ENCODE peak calls at places on chromosomes 3 and 15, in six cellular contexts. Z, W, E, G, T and B are unnamed samples.

GRCh38 chr3:113660901-113661300 is 35.5 kb downstream of the USF3 start:
- DNase-seq in Z (no peak), W (peak; percentile 59), E (no peak), G (no peak), T (no peak), B (no peak)

GRCh38 chr15:90002428-90002844 is 1.3 kb downstream of the ZNF710 start:
- DNase-seq in Z (no peak), W (peak; percentile 52), E (peak; percentile 51), G (peak; percentile 43), T (peak; percentile 18), B (no peak)

GRCh38 chr15:99755692-99756409 is 22.6 kb upstream of the LYSMD4 start:
- DNase-seq in Z (no peak), W (peak; percentile 52), E (peak; percentile 30), G (peak; percentile 39), T (no peak), B (no peak)

GRCh38 chr3:128253150-128253549 is 99.9 kb downstream of the EEFSEC start:
- DNase-seq in Z (no peak), W (no peak), E (no peak), G (no peak), T (no peak), B (no peak)

GRCh38 chr3:42657675-42658074 is 4.2 kb downstream of the ZBTB47 start:
- DNase-seq in Z (no peak), W (no peak), E (no peak), G (no peak), T (no peak), B (no peak)

GRCh38 chr15:25242166-25242879 is 196.5 kb downstream of the UBE3A start:
- DNase-seq in Z (peak; percentile 10), W (no peak), E (peak; percentile 2), G (peak; percentile 1), T (no peak), B (peak; percentile 6)

GRCh38 chr3:61602466-61602865 is 41.1 kb downstream of the PTPRG start:
- DNase-seq in Z (no peak), W (no peak), E (no peak), G (no peak), T (no peak), B (no peak)

GRCh38 chr15:40746916-40747418 is 8.1 kb downstream of the RMDN3 start:
- DNase-seq in Z (no peak), W (no peak), E (no peak), G (no peak), T (no peak), B (no peak)

GRCh38 chr3:192494176-192494575 is 233.2 kb downstream of the FGF12 start:
- DNase-seq in Z (no peak), W (no peak), E (no peak), G (no peak), T (no peak), B (no peak)

GRCh38 chr15:89772933-89773583 is 3.1 kb upstream of the MESP2 start:
- DNase-seq in Z (no peak), W (peak; percentile 20), E (no peak), G (no peak), T (no peak), B (no peak)

GRCh38 chr15:38665586-38665985 is 101.0 kb upstream of the RASGRP1 start:
- DNase-seq in Z (no peak), W (no peak), E (no peak), G (no peak), T (no peak), B (no peak)

GRCh38 chr3:64303401-64303800 is 78.1 kb upstream of the PRICKLE2 start:
- DNase-seq in Z (no peak), W (peak; percentile 18), E (no peak), G (no peak), T (no peak), B (no peak)

GRCh38 chr3:31639828-31640227 is 107.1 kb downstream of the STT3B start:
- DNase-seq in Z (no peak), W (no peak), E (no peak), G (no peak), T (no peak), B (no peak)

GRCh38 chr3:82773207-82773606 is 1011.8 kb upstream of the GBE1 start:
- DNase-seq in Z (no peak), W (no peak), E (no peak), G (no peak), T (no peak), B (no peak)

GRCh38 chr15:100259266-100259665 is 82.5 kb downstream of the ADAMTS17 start:
- DNase-seq in Z (no peak), W (no peak), E (no peak), G (no peak), T (no peak), B (no peak)

GRCh38 chr3:46730819-46731218 is 13.2 kb upstream of the PRSS50 start:
- DNase-seq in Z (no peak), W (no peak), E (no peak), G (no peak), T (no peak), B (no peak)

GRCh38 chr3:145678401-145678800 is 482.6 kb downstream of the PLOD2 start:
- DNase-seq in Z (no peak), W (no peak), E (no peak), G (no peak), T (no peak), B (no peak)

GRCh38 chr3:57007513-57008415 is 52.7 kb upstream of the SPATA12 start:
- DNase-seq in Z (peak; percentile 72), W (peak; percentile 92), E (peak; percentile 75), G (no peak), T (no peak), B (peak; percentile 69)

GRCh38 chr3:23320586-23321570 is 117.8 kb downstream of the UBE2E2 start:
- DNase-seq in Z (no peak), W (no peak), E (no peak), G (peak; percentile 81), T (no peak), B (no peak)

GRCh38 chr3:176873261-176873660 is 324.0 kb downstream of the TBL1XR1 start:
- DNase-seq in Z (no peak), W (no peak), E (no peak), G (no peak), T (no peak), B (no peak)

GRCh38 chr3:11080492-11080891 is 73.8 kb upstream of the HRH1 start:
- DNase-seq in Z (no peak), W (no peak), E (no peak), G (no peak), T (no peak), B (no peak)

GRCh38 chr3:123148772-123149171 is 53.0 kb upstream of the SEC22A start:
- DNase-seq in Z (no peak), W (no peak), E (no peak), G (no peak), T (no peak), B (no peak)

GRCh38 chr3:147963711-147964110 is 554.5 kb downstream of the ZIC1 start:
- DNase-seq in Z (no peak), W (no peak), E (no peak), G (no peak), T (no peak), B (no peak)

GRCh38 chr15:44489464-44489863 is 47.5 kb upstream of the EIF3J start:
- DNase-seq in Z (no peak), W (peak; percentile 91), E (no peak), G (no peak), T (no peak), B (no peak)

GRCh38 chr15:55694652-55695150 is 48.3 kb downstream of the PRTG start:
- DNase-seq in Z (no peak), W (peak; percentile 62), E (no peak), G (no peak), T (no peak), B (no peak)

GRCh38 chr3:24470277-24470676 is 24.4 kb downstream of the THRB start:
- DNase-seq in Z (no peak), W (no peak), E (no peak), G (no peak), T (no peak), B (no peak)

GRCh38 chr15:50055333-50056278 is 63.4 kb downstream of the ATP8B4 start:
- DNase-seq in Z (no peak), W (peak; percentile 86), E (no peak), G (no peak), T (no peak), B (peak; percentile 16)

GRCh38 chr3:149781216-149781615 is 11.1 kb downstream of the ANKUB1 start:
- DNase-seq in Z (no peak), W (no peak), E (no peak), G (no peak), T (no peak), B (no peak)

GRCh38 chr15:60916032-60916673 is 312.9 kb downstream of the RORA start:
- DNase-seq in Z (no peak), W (no peak), E (no peak), G (no peak), T (no peak), B (no peak)
- H3K27ac ChIP-seq in Z (no peak overlapping the region), W (no peak overlapping the region), E (no peak overlapping the region), G (no peak overlapping the region), T (no peak overlapping the region), B (no peak overlapping the region)

GRCh38 chr15:93139436-93139835 is 50.4 kb upstream of the RGMA start:
- DNase-seq in Z (no peak), W (no peak), E (no peak), G (no peak), T (no peak), B (no peak)
- H3K4me3 ChIP-seq in Z (no peak overlapping the region), W (no peak overlapping the region), E (no peak overlapping the region), G (no peak overlapping the region), T (no peak overlapping the region), B (no peak overlapping the region)

GRCh38 chr3:124791142-124791541 is 60.9 kb downstream of the UMPS start:
- DNase-seq in Z (no peak), W (peak; percentile 77), E (no peak), G (no peak), T (no peak), B (no peak)

GRCh38 chr3:124796477-124796876 is 66.2 kb downstream of the UMPS start:
- DNase-seq in Z (no peak), W (no peak), E (no peak), G (no peak), T (no peak), B (no peak)

GRCh38 chr3:124793054-124793740 is 62.9 kb downstream of the UMPS start:
- DNase-seq in Z (no peak), W (no peak), E (no peak), G (no peak), T (no peak), B (no peak)

GRCh38 chr3:124791639-124792111 is 61.4 kb downstream of the UMPS start:
- DNase-seq in Z (no peak), W (peak; percentile 99), E (peak; percentile 43), G (no peak), T (no peak), B (no peak)

DNA sequence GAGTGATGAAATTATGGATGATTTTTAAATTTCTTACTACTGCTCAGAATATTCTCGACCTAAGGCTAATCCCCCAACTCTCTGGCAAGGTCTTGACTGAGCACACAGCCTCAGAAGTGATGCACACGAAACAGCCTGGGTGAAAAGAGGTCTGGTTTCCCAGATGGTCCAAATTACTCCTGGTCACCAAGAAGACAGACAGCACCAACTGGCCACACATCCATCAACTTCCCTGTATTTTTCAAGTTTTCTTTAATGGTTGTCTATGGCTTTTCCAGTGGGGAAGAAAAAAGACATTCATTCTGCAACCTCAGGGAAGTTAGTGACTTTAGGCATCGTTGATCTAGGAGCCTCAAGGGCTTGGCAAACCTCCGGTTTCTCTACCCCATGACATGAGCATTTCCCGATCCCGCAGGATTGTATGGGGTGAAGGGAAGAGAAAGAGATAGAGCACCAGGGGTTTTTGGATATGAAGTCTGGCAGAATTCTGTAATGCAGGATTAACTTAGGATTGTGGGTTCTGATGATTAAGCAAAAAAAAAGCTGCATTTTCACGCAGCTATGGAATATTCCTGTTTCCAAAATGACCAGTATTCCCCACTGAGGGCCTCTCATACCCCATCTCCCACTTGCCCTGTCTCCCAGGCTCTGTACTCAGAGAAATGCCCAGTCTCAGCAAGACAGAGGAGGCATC is 62.2 kb downstream of the UMPS start:
- DNase-seq in Z (no peak), W (peak; percentile 47), E (no peak), G (no peak), T (no peak), B (no peak)
- H3K27ac ChIP-seq in Z (peak overlapping the region; percentile 80), W (peak overlapping the region; percentile 85), E (no peak overlapping the region), G (no peak overlapping the region), T (no peak overlapping the region), B (no peak overlapping the region)

GRCh38 chr3:134797080-134797801 is 2.2 kb downstream of the EPHB1 start:
- DNase-seq in Z (no peak), W (no peak), E (no peak), G (no peak), T (no peak), B (no peak)
- H3K4me3 ChIP-seq in Z (peak overlapping the region; percentile 73), W (no peak overlapping the region), E (peak overlapping the region; percentile 44), G (no peak overlapping the region), T (no peak overlapping the region), B (peak overlapping the region; percentile 39)